ENCODE peak calls at places on chromosomes 5 and 9, in six cellular contexts. One of them, this sample, is unnamed.

GRCh38 chr5:157308826-157309465 is 43.0 kb downstream of the CYFIP2 start:
- DNase-seq in GM12865: peak; percentile 33
- DNase-seq in HFF-Myc: no peak
- DNase-seq in HFFc6: peak; percentile 11
- DNase-seq in A549: no peak
- DNase-seq in omental fat pad: no peak
- DNase-seq in this sample: no peak

GRCh38 chr9:94823710-94824109 is 97.2 kb downstream of the AOPEP start:
- DNase-seq in GM12865: no peak
- DNase-seq in HFF-Myc: no peak
- DNase-seq in HFFc6: no peak
- DNase-seq in A549: no peak
- DNase-seq in omental fat pad: no peak
- DNase-seq in this sample: no peak

GRCh38 chr9:69180670-69181069 is 6.6 kb downstream of the TJP2 start:
- DNase-seq in GM12865: peak; percentile 26
- DNase-seq in HFF-Myc: peak; percentile 97
- DNase-seq in HFFc6: peak; percentile 99
- DNase-seq in A549: peak; percentile 86
- DNase-seq in omental fat pad: peak; percentile 36
- DNase-seq in this sample: no peak

GRCh38 chr5:135240781-135241360 is 158.2 kb downstream of the MACROH2A1 start:
- DNase-seq in GM12865: no peak
- DNase-seq in HFF-Myc: no peak
- DNase-seq in HFFc6: no peak
- DNase-seq in A549: no peak
- DNase-seq in omental fat pad: no peak
- DNase-seq in this sample: peak; percentile 7

GRCh38 chr9:136372561-136373299 is 739 bp downstream of the CARD9 start:
- DNase-seq in GM12865: no peak
- DNase-seq in HFF-Myc: no peak
- DNase-seq in HFFc6: peak; percentile 75
- DNase-seq in A549: peak; percentile 51
- DNase-seq in omental fat pad: no peak
- DNase-seq in this sample: no peak

GRCh38 chr9:21967169-21967568 is 27.0 kb downstream of the CDKN2A start:
- DNase-seq in GM12865: no peak
- DNase-seq in HFF-Myc: no peak
- DNase-seq in HFFc6: no peak
- DNase-seq in A549: no peak
- DNase-seq in omental fat pad: no peak
- DNase-seq in this sample: no peak

GRCh38 chr5:15575566-15576195 is 75.7 kb downstream of the FBXL7 start:
- DNase-seq in GM12865: no peak
- DNase-seq in HFF-Myc: no peak
- DNase-seq in HFFc6: no peak
- DNase-seq in A549: no peak
- DNase-seq in omental fat pad: no peak
- DNase-seq in this sample: no peak

GRCh38 chr9:38318755-38319495 is 73.6 kb upstream of the ALDH1B1 start:
- DNase-seq in GM12865: peak; percentile 91
- DNase-seq in HFF-Myc: no peak
- DNase-seq in HFFc6: no peak
- DNase-seq in A549: peak; percentile 10
- DNase-seq in omental fat pad: no peak
- DNase-seq in this sample: no peak

GRCh38 chr9:133665096-133665495 is 28.9 kb downstream of the DBH start:
- DNase-seq in GM12865: no peak
- DNase-seq in HFF-Myc: no peak
- DNase-seq in HFFc6: no peak
- DNase-seq in A549: no peak
- DNase-seq in omental fat pad: no peak
- DNase-seq in this sample: no peak

GRCh38 chr5:120454094-120454798 is 9.9 kb upstream of the PRR16 start:
- DNase-seq in GM12865: no peak
- DNase-seq in HFF-Myc: no peak
- DNase-seq in HFFc6: peak; percentile 72
- DNase-seq in A549: no peak
- DNase-seq in omental fat pad: no peak
- DNase-seq in this sample: no peak

GRCh38 chr9:35835216-35835604 is 6.2 kb downstream of the TMEM8B start:
- DNase-seq in GM12865: no peak
- DNase-seq in HFF-Myc: no peak
- DNase-seq in HFFc6: no peak
- DNase-seq in A549: no peak
- DNase-seq in omental fat pad: no peak
- DNase-seq in this sample: no peak

GRCh38 chr9:116274293-116274692 is 120.7 kb downstream of the PAPPA start:
- DNase-seq in GM12865: no peak
- DNase-seq in HFF-Myc: no peak
- DNase-seq in HFFc6: peak; percentile 12
- DNase-seq in A549: no peak
- DNase-seq in omental fat pad: no peak
- DNase-seq in this sample: no peak

GRCh38 chr5:54176066-54176835 is 134.1 kb downstream of the ARL15 start:
- DNase-seq in GM12865: no peak
- DNase-seq in HFF-Myc: no peak
- DNase-seq in HFFc6: no peak
- DNase-seq in A549: no peak
- DNase-seq in omental fat pad: no peak
- DNase-seq in this sample: no peak

GRCh38 chr5:169584998-169585451 is 1.5 kb downstream of the SPDL1 start:
- DNase-seq in GM12865: no peak
- DNase-seq in HFF-Myc: no peak
- DNase-seq in HFFc6: no peak
- DNase-seq in A549: no peak
- DNase-seq in omental fat pad: no peak
- DNase-seq in this sample: no peak

GRCh38 chr9:124442360-124442759 is 7.9 kb upstream of the ADGRD2 start:
- DNase-seq in GM12865: no peak
- DNase-seq in HFF-Myc: no peak
- DNase-seq in HFFc6: no peak
- DNase-seq in A549: no peak
- DNase-seq in omental fat pad: no peak
- DNase-seq in this sample: no peak

GRCh38 chr5:59746261-59746765 is 147.2 kb downstream of the PDE4D start:
- DNase-seq in GM12865: peak; percentile 14
- DNase-seq in HFF-Myc: peak; percentile 82
- DNase-seq in HFFc6: peak; percentile 62
- DNase-seq in A549: peak; percentile 94
- DNase-seq in omental fat pad: no peak
- DNase-seq in this sample: no peak
- TF ChIP-seq CTCF in GM12865: no peak
- TF ChIP-seq CTCF in HFF-Myc: peak; percentile 4
- TF ChIP-seq CTCF in HFFc6: no peak
- TF ChIP-seq CTCF in A549: peak; percentile 44
- TF ChIP-seq CTCF in omental fat pad: no peak
- TF ChIP-seq CTCF in this sample: no peak

DNA sequence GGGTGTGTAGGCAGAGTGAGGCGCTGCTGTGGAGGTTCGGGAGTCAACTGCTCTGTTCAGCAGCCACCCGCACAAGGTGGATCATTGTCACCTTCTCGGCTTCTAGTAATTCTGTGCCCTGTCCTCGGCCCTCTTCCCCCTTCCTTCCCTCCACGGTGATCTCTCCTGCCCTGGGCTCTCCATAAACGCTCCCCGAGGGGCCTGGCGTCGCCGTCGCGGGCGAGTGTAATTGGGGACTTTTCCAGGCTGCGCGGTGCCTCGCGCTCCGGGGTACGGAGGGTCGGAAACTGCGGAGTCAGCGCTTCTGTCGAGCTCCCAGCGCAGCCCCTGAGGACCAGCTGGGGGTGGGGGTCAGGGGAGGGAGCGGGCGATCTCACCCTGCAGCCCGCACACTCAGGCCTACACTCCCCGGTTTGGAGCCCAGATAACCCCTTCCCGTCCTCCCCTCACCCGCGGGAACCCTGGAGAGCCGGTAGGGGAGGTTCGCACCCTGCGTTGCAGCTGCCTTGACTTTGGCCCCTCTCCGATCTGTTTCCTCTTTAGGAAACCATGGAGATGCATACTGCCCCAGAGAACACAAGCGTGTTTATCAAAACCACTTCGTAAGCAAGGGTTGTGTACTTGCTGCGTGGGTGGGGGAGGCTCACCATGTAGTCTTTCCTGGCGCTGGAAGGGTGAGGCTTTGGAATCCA is 188.3 kb upstream of the ZNF618 start:
- DNase-seq in GM12865: no peak
- DNase-seq in HFF-Myc: no peak
- DNase-seq in HFFc6: no peak
- DNase-seq in A549: no peak
- DNase-seq in omental fat pad: no peak
- DNase-seq in this sample: no peak
- TF ChIP-seq CTCF in GM12865: no peak
- TF ChIP-seq CTCF in HFF-Myc: no peak
- TF ChIP-seq CTCF in HFFc6: no peak
- TF ChIP-seq CTCF in A549: no peak
- TF ChIP-seq CTCF in omental fat pad: no peak
- TF ChIP-seq CTCF in this sample: no peak

GRCh38 chr5:83608122-83608521 is 112.5 kb downstream of the HAPLN1 start:
- DNase-seq in GM12865: peak; percentile 48
- DNase-seq in HFF-Myc: peak; percentile 17
- DNase-seq in HFFc6: peak; percentile 23
- DNase-seq in A549: peak; percentile 52
- DNase-seq in omental fat pad: no peak
- DNase-seq in this sample: peak; percentile 10
- TF ChIP-seq CTCF in GM12865: peak; percentile 49
- TF ChIP-seq CTCF in HFF-Myc: peak; percentile 58
- TF ChIP-seq CTCF in HFFc6: peak; percentile 72
- TF ChIP-seq CTCF in A549: peak; percentile 34
- TF ChIP-seq CTCF in omental fat pad: no peak
- TF ChIP-seq CTCF in this sample: peak; percentile 64

GRCh38 chr5:5726401-5726800 is 303.9 kb downstream of the ICE1 start:
- DNase-seq in GM12865: no peak
- DNase-seq in HFF-Myc: no peak
- DNase-seq in HFFc6: no peak
- DNase-seq in A549: no peak
- DNase-seq in omental fat pad: no peak
- DNase-seq in this sample: no peak
- TF ChIP-seq CTCF in GM12865: no peak
- TF ChIP-seq CTCF in HFF-Myc: no peak
- TF ChIP-seq CTCF in HFFc6: no peak
- TF ChIP-seq CTCF in A549: no peak
- TF ChIP-seq CTCF in omental fat pad: no peak
- TF ChIP-seq CTCF in this sample: no peak

This sample was measured in D721Med.